ENCODE peak calls at places on chromosomes 5 and 9, in four cellular contexts. Q is sigmoid colon, B is cardiac muscle cell, L is kidney epithelial cell. U is an unnamed sample.

GRCh38 chr9:109968702-109969450 is 188.9 kb downstream of the PALM2AKAP2 start:
- DNase-seq in Q (no peak), B (peak; percentile 60), L (no peak), U (no peak)

GRCh38 chr5:114989512-114989911 is 180.2 kb downstream of the TRIM36 start:
- DNase-seq in Q (no peak), B (no peak), L (no peak), U (no peak)

GRCh38 chr5:42944989-42945388 is 95.1 kb downstream of the ANXA2R start:
- DNase-seq in Q (no peak), B (peak; percentile 92), L (peak; percentile 80), U (no peak)

GRCh38 chr5:995318-995717 is 13.3 kb upstream of the NKD2 start:
- DNase-seq in Q (no peak), B (no peak), L (no peak), U (no peak)

GRCh38 chr5:16456103-16456832 is 9.3 kb downstream of the ZNF622 start:
- DNase-seq in Q (no peak), B (peak; percentile 87), L (peak; percentile 26), U (peak; percentile 78)

GRCh38 chr5:111735829-111736228 is 21.2 kb downstream of the NREP start:
- DNase-seq in Q (peak; percentile 78), B (peak; percentile 90), L (peak; percentile 77), U (no peak)

GRCh38 chr5:81145329-81145728 is 87.8 kb upstream of the CKMT2 start:
- DNase-seq in Q (no peak), B (no peak), L (no peak), U (no peak)

GRCh38 chr9:136564379-136564988 is 18.6 kb upstream of the NOTCH1 start:
- DNase-seq in Q (peak; percentile 91), B (peak; percentile 85), L (no peak), U (no peak)

GRCh38 chr5:168836603-168837245 is 257.6 kb upstream of the PANK3 start:
- DNase-seq in Q (no peak), B (no peak), L (no peak), U (no peak)

GRCh38 chr5:61277190-61277589 is 54.9 kb upstream of the ZSWIM6 start:
- DNase-seq in Q (no peak), B (peak; percentile 69), L (no peak), U (no peak)

GRCh38 chr5:17306726-17307091 is 89.3 kb downstream of the BASP1 start:
- DNase-seq in Q (no peak), B (no peak), L (no peak), U (no peak)

GRCh38 chr5:79186455-79186854 is 49.5 kb upstream of the JMY start:
- DNase-seq in Q (no peak), B (no peak), L (no peak), U (no peak)

GRCh38 chr5:146888341-146888978 is 9.9 kb upstream of the PPP2R2B start:
- DNase-seq in Q (no peak), B (no peak), L (no peak), U (no peak)

DNA sequence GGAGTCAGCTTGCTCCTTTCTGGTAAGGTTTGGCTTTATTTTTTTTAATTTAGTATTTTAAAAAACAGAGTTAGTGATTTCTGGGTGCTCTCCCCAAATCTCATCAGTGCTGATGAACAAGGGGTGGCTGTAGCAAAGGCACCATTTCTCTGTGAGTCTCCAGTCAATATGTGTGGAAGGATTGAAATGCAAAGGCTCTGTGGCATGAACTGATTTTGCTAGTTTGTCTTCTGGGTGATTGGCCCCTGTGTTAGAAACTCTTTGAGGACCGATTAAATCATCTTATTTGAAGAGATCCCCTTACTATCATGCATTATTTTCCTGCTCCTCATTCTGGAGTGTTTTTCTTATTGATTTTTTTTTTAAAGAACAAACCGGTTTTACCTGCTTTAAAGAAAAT is 596 bp downstream of the TEK start:
- DNase-seq in Q (no peak), B (no peak), L (no peak), U (no peak)
- H3K4me3 ChIP-seq in Q (peak overlapping the region; percentile 19), B (no peak overlapping the region), L (no peak overlapping the region), U (no peak overlapping the region)

GRCh38 chr5:177457239-177458121 is 10.9 kb downstream of the PRR7 start:
- DNase-seq in Q (peak; percentile 93), B (peak; percentile 98), L (peak; percentile 93), U (peak; percentile 48)
- H3K36me3 ChIP-seq in Q (peaks cover 8% of the 10 kb centered on the region), B (peaks cover 16% of the 10 kb centered on the region), L (no peaks in the 10 kb centered on the region), U (peaks cover 48% of the 10 kb centered on the region)

GRCh38 chr9:35912791-35913400 is 3.6 kb downstream of the SPAAR start:
- DNase-seq in Q (no peak), B (no peak), L (no peak), U (no peak)
- H3K4me3 ChIP-seq in Q (no peak overlapping the region), B (no peak overlapping the region), L (no peak overlapping the region), U (no peak overlapping the region)

GRCh38 chr9:93675336-93676150 is 99.2 kb downstream of the PHF2 start:
- DNase-seq in Q (peak; percentile 65), B (no peak), L (no peak), U (no peak)

GRCh38 chr9:93677641-93678136 is 101.3 kb downstream of the PHF2 start:
- DNase-seq in Q (peak; percentile 45), B (no peak), L (no peak), U (no peak)

GRCh38 chr9:93678199-93679019 is 102.0 kb downstream of the PHF2 start:
- DNase-seq in Q (peak; percentile 55), B (no peak), L (no peak), U (no peak)

GRCh38 chr9:93676310-93677054 is 100.1 kb downstream of the PHF2 start:
- DNase-seq in Q (peak; percentile 61), B (no peak), L (no peak), U (no peak)

GRCh38 chr9:93677061-93677571 is 100.7 kb downstream of the PHF2 start:
- DNase-seq in Q (no peak), B (no peak), L (no peak), U (no peak)
- H3K36me3 ChIP-seq in Q (peaks cover 14% of the 10 kb centered on the region), B (peaks cover 6% of the 10 kb centered on the region), L (no peaks in the 10 kb centered on the region), U (no peaks in the 10 kb centered on the region)

DNA sequence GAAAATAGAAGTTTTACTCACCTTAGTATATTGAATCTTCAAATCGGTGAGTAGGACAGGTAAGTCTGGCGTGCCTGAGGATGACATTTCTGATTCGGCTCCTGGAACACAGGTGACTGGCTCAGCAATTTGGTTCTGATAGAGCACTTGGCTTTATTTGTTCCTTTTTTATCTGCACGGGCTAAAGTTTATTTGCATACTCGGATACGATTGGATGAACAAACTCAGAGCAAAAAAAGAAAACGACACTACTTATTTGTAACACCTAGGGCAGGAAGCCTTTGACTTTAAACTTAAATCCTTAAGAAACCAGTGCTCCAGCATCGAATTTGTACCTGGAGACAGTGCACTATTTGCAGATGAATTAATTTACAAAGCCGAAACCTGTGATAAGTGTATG is at the start of gene ALDH1A1:
- DNase-seq in Q (no peak), B (no peak), L (no peak), U (no peak)
- H3K4me3 ChIP-seq in Q (peak within 1 kb of the TSS; percentile 54), B (no peak within 1 kb of the TSS), L (peak within 1 kb of the TSS; percentile 25), U (peak within 1 kb of the TSS; percentile 67)

GRCh38 chr5:119785057-119785456 is 155.7 kb downstream of the FAM170A start:
- DNase-seq in Q (no peak), B (no peak), L (no peak), U (no peak)
- H3K36me3 ChIP-seq in Q (no peaks in the 10 kb centered on the region), B (no peaks in the 10 kb centered on the region), L (no peaks in the 10 kb centered on the region), U (no peaks in the 10 kb centered on the region)

GRCh38 chr9:38621434-38622082 is 1.2 kb upstream of the ANKRD18A start:
- DNase-seq in Q (peak; percentile 60), B (peak; percentile 5), L (no peak), U (no peak)
- H3K4me3 ChIP-seq in Q (peak overlapping the region; percentile 50), B (peak overlapping the region; percentile 67), L (peak overlapping the region; percentile 78), U (no peak overlapping the region)

U was measured in SK-N-MC.